ENCODE peak calls at places on chromosomes 3 and 15, in six cellular contexts. One of them, this sample, is unnamed.

GRCh38 chr3:178483704-178484103 is 52.5 kb upstream of the KCNMB2 start:
- DNase-seq in GM12878: no peak
- DNase-seq in K562: no peak
- DNase-seq in HCT116: no peak
- DNase-seq in HepG2: no peak
- DNase-seq in SK-N-SH: no peak
- DNase-seq in this sample: no peak

GRCh38 chr3:181700168-181701087 is 11.3 kb upstream of the SOX2 start:
- DNase-seq in SK-N-SH: peak
- DNase-seq in HCT116: peak
- DNase-seq in GM12878: peak
- DNase-seq in K562: peak
- DNase-seq in HepG2: peak
- DNase-seq in this sample: peak

GRCh38 chr15:89018235-89018634 is 70.0 kb upstream of the ABHD2 start:
- DNase-seq in GM12878: no peak
- DNase-seq in HCT116: no peak
- DNase-seq in K562: no peak
- DNase-seq in SK-N-SH: no peak
- DNase-seq in HepG2: no peak
- DNase-seq in this sample: no peak

GRCh38 chr15:27592036-27592725 is 506.9 kb downstream of the OCA2 start:
- DNase-seq in K562: no peak
- DNase-seq in HepG2: no peak
- DNase-seq in HCT116: no peak
- DNase-seq in GM12878: no peak
- DNase-seq in SK-N-SH: no peak
- DNase-seq in this sample: peak

GRCh38 chr3:13009132-13009945 is 63.9 kb downstream of the IQSEC1 start:
- DNase-seq in K562: peak
- DNase-seq in HepG2: no peak
- DNase-seq in SK-N-SH: no peak
- DNase-seq in HCT116: no peak
- DNase-seq in GM12878: no peak
- DNase-seq in this sample: no peak

GRCh38 chr15:33215941-33216872 is 21.7 kb upstream of the FMN1 start:
- DNase-seq in K562: peak
- DNase-seq in HepG2: no peak
- DNase-seq in HCT116: no peak
- DNase-seq in GM12878: no peak
- DNase-seq in SK-N-SH: no peak
- DNase-seq in this sample: peak

GRCh38 chr3:32758375-32758753 is 59.4 kb upstream of the TRIM71 start:
- DNase-seq in K562: no peak
- DNase-seq in GM12878: no peak
- DNase-seq in HCT116: no peak
- DNase-seq in HepG2: no peak
- DNase-seq in SK-N-SH: no peak
- DNase-seq in this sample: no peak

GRCh38 chr15:45338417-45338816 is 39.9 kb downstream of the GATM start:
- DNase-seq in HCT116: no peak
- DNase-seq in SK-N-SH: no peak
- DNase-seq in K562: no peak
- DNase-seq in HepG2: peak
- DNase-seq in GM12878: no peak
- DNase-seq in this sample: no peak

GRCh38 chr3:52512105-52512504 is 17.0 kb downstream of the STAB1 start:
- DNase-seq in HCT116: no peak
- DNase-seq in K562: no peak
- DNase-seq in GM12878: no peak
- DNase-seq in HepG2: no peak
- DNase-seq in SK-N-SH: no peak
- DNase-seq in this sample: no peak

GRCh38 chr15:69668963-69669362 is 216.3 kb downstream of the RPLP1 start:
- DNase-seq in GM12878: peak
- DNase-seq in K562: no peak
- DNase-seq in HepG2: no peak
- DNase-seq in HCT116: no peak
- DNase-seq in SK-N-SH: no peak
- DNase-seq in this sample: no peak

GRCh38 chr15:75123395-75123794 is 78.3 kb upstream of the C15orf39 start:
- DNase-seq in HCT116: no peak
- DNase-seq in HepG2: no peak
- DNase-seq in SK-N-SH: no peak
- DNase-seq in K562: no peak
- DNase-seq in GM12878: no peak
- DNase-seq in this sample: no peak

GRCh38 chr3:189304465-189305341 is 132.9 kb downstream of the TPRG1 start:
- DNase-seq in HepG2: no peak
- DNase-seq in K562: no peak
- DNase-seq in GM12878: no peak
- DNase-seq in SK-N-SH: no peak
- DNase-seq in HCT116: no peak
- DNase-seq in this sample: peak

GRCh38 chr15:27179789-27180188 is 208.8 kb downstream of the GABRG3 start:
- DNase-seq in K562: peak
- DNase-seq in HCT116: no peak
- DNase-seq in SK-N-SH: no peak
- DNase-seq in GM12878: no peak
- DNase-seq in HepG2: no peak
- DNase-seq in this sample: no peak

GRCh38 chr3:10783360-10784346 is 32.4 kb upstream of the SLC6A11 start:
- DNase-seq in SK-N-SH: peak
- DNase-seq in HepG2: peak
- DNase-seq in HCT116: peak
- DNase-seq in K562: peak
- DNase-seq in GM12878: no peak
- DNase-seq in this sample: no peak

GRCh38 chr15:96219681-96220080 is 110.8 kb upstream of the NR2F2 start:
- DNase-seq in SK-N-SH: no peak
- DNase-seq in GM12878: no peak
- DNase-seq in HCT116: no peak
- DNase-seq in HepG2: no peak
- DNase-seq in K562: no peak
- DNase-seq in this sample: no peak

GRCh38 chr3:137792633-137793271 is 28.6 kb downstream of the SOX14 start:
- DNase-seq in HepG2: peak
- DNase-seq in GM12878: no peak
- DNase-seq in SK-N-SH: peak
- DNase-seq in HCT116: peak
- DNase-seq in K562: peak
- DNase-seq in this sample: peak

GRCh38 chr3:10299175-10299574 is 6.4 kb upstream of the GHRL start:
- DNase-seq in GM12878: no peak
- DNase-seq in HCT116: no peak
- DNase-seq in K562: no peak
- DNase-seq in SK-N-SH: peak
- DNase-seq in HepG2: no peak
- DNase-seq in this sample: no peak

GRCh38 chr3:69085543-69086132 is 901 bp downstream of the ARL6IP5 start:
- DNase-seq in HepG2: no peak
- DNase-seq in GM12878: no peak
- DNase-seq in SK-N-SH: peak
- DNase-seq in K562: no peak
- DNase-seq in HCT116: no peak
- DNase-seq in this sample: no peak

GRCh38 chr15:58447244-58448010 is 15.6 kb downstream of the LIPC start:
- DNase-seq in SK-N-SH: no peak
- DNase-seq in HepG2: no peak
- DNase-seq in K562: no peak
- DNase-seq in GM12878: no peak
- DNase-seq in HCT116: no peak
- DNase-seq in this sample: no peak

GRCh38 chr3:73513260-73513659 is 111.5 kb downstream of the PDZRN3 start:
- DNase-seq in HepG2: peak
- DNase-seq in K562: no peak
- DNase-seq in GM12878: no peak
- DNase-seq in SK-N-SH: no peak
- DNase-seq in HCT116: no peak
- DNase-seq in this sample: no peak

GRCh38 chr3:71111784-71112440 is 471.6 kb downstream of the FOXP1 start:
- DNase-seq in HCT116: peak
- DNase-seq in K562: no peak
- DNase-seq in SK-N-SH: no peak
- DNase-seq in HepG2: peak
- DNase-seq in GM12878: no peak
- DNase-seq in this sample: no peak

GRCh38 chr3:128933213-128933921 is 53.9 kb downstream of the ACAD9 start:
- DNase-seq in K562: no peak
- DNase-seq in GM12878: no peak
- DNase-seq in SK-N-SH: no peak
- DNase-seq in HCT116: no peak
- DNase-seq in HepG2: no peak
- DNase-seq in this sample: no peak

GRCh38 chr3:46353639-46354410 is at the start of gene CCR2:
- DNase-seq in GM12878: no peak
- DNase-seq in K562: no peak
- DNase-seq in HepG2: no peak
- DNase-seq in SK-N-SH: no peak
- DNase-seq in HCT116: no peak
- DNase-seq in this sample: no peak

GRCh38 chr3:170725285-170725731 is 139.4 kb upstream of the SLC7A14 start:
- DNase-seq in GM12878: no peak
- DNase-seq in K562: no peak
- DNase-seq in SK-N-SH: no peak
- DNase-seq in HCT116: no peak
- DNase-seq in HepG2: no peak
- DNase-seq in this sample: no peak

GRCh38 chr3:63973406-63973805 is 49.9 kb downstream of the PSMD6 start:
- DNase-seq in SK-N-SH: no peak
- DNase-seq in HCT116: no peak
- DNase-seq in HepG2: no peak
- DNase-seq in GM12878: no peak
- DNase-seq in K562: no peak
- DNase-seq in this sample: no peak

GRCh38 chr3:86774082-86774691 is 216.8 kb downstream of the VGLL3 start:
- DNase-seq in K562: no peak
- DNase-seq in HCT116: no peak
- DNase-seq in GM12878: no peak
- DNase-seq in HepG2: peak
- DNase-seq in SK-N-SH: no peak
- DNase-seq in this sample: peak

GRCh38 chr3:157491136-157491535 is 12.1 kb downstream of the VEPH1 start:
- DNase-seq in K562: no peak
- DNase-seq in SK-N-SH: no peak
- DNase-seq in HepG2: no peak
- DNase-seq in GM12878: no peak
- DNase-seq in HCT116: no peak
- DNase-seq in this sample: no peak

GRCh38 chr3:183810643-183811594 is 14.5 kb downstream of the MAP6D1 start:
- DNase-seq in K562: no peak
- DNase-seq in SK-N-SH: no peak
- DNase-seq in GM12878: no peak
- DNase-seq in HepG2: no peak
- DNase-seq in HCT116: no peak
- DNase-seq in this sample: no peak

DNA sequence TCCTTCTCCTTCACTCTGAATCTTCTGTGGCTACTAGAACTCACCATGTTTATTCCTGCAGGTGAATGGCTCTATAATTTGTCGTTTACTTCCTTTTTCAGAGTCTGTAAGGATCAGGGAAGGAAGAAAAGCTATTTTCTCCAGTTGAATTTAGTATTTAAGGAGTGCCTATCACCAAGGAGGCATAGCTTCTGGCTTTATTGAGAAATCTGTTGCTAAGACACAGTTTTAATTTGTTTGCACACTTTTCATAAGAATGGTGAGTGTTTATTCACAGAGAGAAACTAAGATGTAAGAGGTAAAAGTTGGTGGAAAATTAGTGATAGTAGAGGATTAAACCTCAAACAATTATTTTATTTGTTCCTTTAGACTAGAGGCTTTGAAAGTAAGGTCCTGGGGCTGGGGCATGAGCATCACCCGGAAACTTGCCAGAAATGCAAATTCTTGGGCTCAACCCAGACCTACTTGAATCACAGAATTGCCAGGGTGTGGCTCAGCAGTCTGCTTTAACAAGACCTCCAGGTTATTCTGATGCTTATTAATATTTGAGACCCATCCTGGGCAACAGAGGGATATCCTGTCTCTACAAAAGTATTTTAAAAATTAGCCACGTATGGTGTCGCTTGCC is 461.3 kb downstream of the AGBL1 start:
- DNase-seq in GM12878: no peak
- DNase-seq in SK-N-SH: no peak
- DNase-seq in HepG2: no peak
- DNase-seq in HCT116: no peak
- DNase-seq in K562: no peak
- DNase-seq in this sample: no peak
- TF ChIP-seq JUND in GM12878: no peak
- TF ChIP-seq JUND in SK-N-SH: no peak
- TF ChIP-seq JUND in HepG2: no peak
- TF ChIP-seq JUND in HCT116: no peak
- TF ChIP-seq JUND in K562: no peak
- TF ChIP-seq JUND in this sample: no peak

GRCh38 chr15:87816016-87816415 is 440.5 kb downstream of the NTRK3 start:
- DNase-seq in HCT116: no peak
- DNase-seq in SK-N-SH: no peak
- DNase-seq in GM12878: no peak
- DNase-seq in HepG2: no peak
- DNase-seq in K562: no peak
- DNase-seq in this sample: no peak

GRCh38 chr15:87817553-87817952 is 439.0 kb downstream of the NTRK3 start:
- DNase-seq in HepG2: no peak
- DNase-seq in HCT116: no peak
- DNase-seq in GM12878: no peak
- DNase-seq in SK-N-SH: no peak
- DNase-seq in K562: no peak
- DNase-seq in this sample: no peak

DNA sequence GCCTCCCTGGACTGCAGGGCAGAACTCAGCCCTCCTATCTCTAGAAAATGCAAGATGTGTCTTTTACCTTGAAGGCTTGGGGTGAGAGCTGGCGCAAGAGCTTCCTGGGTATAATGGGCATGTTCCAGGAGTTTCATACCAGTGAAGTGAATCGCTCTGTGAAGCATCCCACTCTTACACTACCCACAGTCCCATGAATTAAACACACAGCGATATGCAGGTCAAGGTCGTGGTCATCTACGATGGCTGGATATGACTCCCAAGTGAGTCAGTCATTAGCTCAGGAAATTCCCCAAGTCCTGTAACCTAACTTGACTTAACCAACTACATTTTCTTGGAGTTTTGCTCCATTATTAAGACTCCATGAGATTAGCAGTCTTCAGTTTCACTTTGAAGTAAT is 439.7 kb downstream of the NTRK3 start:
- DNase-seq in HepG2: no peak
- DNase-seq in K562: no peak
- DNase-seq in SK-N-SH: no peak
- DNase-seq in GM12878: no peak
- DNase-seq in HCT116: no peak
- DNase-seq in this sample: no peak
- TF ChIP-seq JUND in HepG2: no peak
- TF ChIP-seq JUND in K562: no peak
- TF ChIP-seq JUND in SK-N-SH: peak
- TF ChIP-seq JUND in GM12878: no peak
- TF ChIP-seq JUND in HCT116: no peak
- TF ChIP-seq JUND in this sample: no peak

GRCh38 chr3:48423883-48424695 is 5.8 kb downstream of the PLXNB1 start:
- DNase-seq in GM12878: no peak
- DNase-seq in HCT116: no peak
- DNase-seq in K562: no peak
- DNase-seq in HepG2: no peak
- DNase-seq in SK-N-SH: peak
- DNase-seq in this sample: no peak
- TF ChIP-seq JUND in GM12878: no peak
- TF ChIP-seq JUND in HCT116: no peak
- TF ChIP-seq JUND in K562: no peak
- TF ChIP-seq JUND in HepG2: no peak
- TF ChIP-seq JUND in SK-N-SH: no peak
- TF ChIP-seq JUND in this sample: no peak

GRCh38 chr15:90419738-90420487 is 31.9 kb downstream of the IQGAP1 start:
- DNase-seq in SK-N-SH: no peak
- DNase-seq in GM12878: peak
- DNase-seq in HCT116: no peak
- DNase-seq in K562: no peak
- DNase-seq in HepG2: no peak
- DNase-seq in this sample: no peak
- TF ChIP-seq JUND in SK-N-SH: peak
- TF ChIP-seq JUND in GM12878: no peak
- TF ChIP-seq JUND in HCT116: peak
- TF ChIP-seq JUND in K562: no peak
- TF ChIP-seq JUND in HepG2: no peak
- TF ChIP-seq JUND in this sample: no peak